ENCODE peak calls at places on chromosome 3, in five cellular contexts. I is T-cell, P is T-helper 1 cell, B is GM04504, S is NCI-H1930. A is an unnamed sample.

GRCh38 chr3:141255864-141256263 is 24.2 kb downstream of the PXYLP1 start:
- DNase-seq in P (peak; percentile 22), B (no peak), I (peak; percentile 48), S (no peak), A (peak; percentile 42)

GRCh38 chr3:50246517-50246954 is 10.5 kb downstream of the GNAI2 start:
- DNase-seq in S (no peak), I (peak; percentile 78), B (peak; percentile 88), P (peak; percentile 72), A (peak; percentile 78)

GRCh38 chr3:108477511-108478147 is 32.8 kb downstream of the MYH15 start:
- DNase-seq in P (peak; percentile 40), S (peak; percentile 8), B (no peak), I (peak; percentile 51), A (peak; percentile 36)

GRCh38 chr3:130342821-130343661 is 2.4 kb upstream of the COL6A5 start:
- DNase-seq in I (no peak), S (no peak), B (no peak), P (no peak), A (no peak)

GRCh38 chr3:18099611-18100010 is 325.5 kb downstream of the SATB1 start:
- DNase-seq in I (no peak), S (no peak), B (no peak), P (no peak), A (no peak)

GRCh38 chr3:195197764-195198423 is 73.1 kb downstream of the XXYLT1 start:
- DNase-seq in I (no peak), P (no peak), B (peak; percentile 72), S (no peak), A (no peak)

GRCh38 chr3:66567066-66567465 is 66.2 kb upstream of the LRIG1 start:
- DNase-seq in P (no peak), S (no peak), I (no peak), B (no peak), A (no peak)

GRCh38 chr3:107450254-107450653 is 72.5 kb upstream of the BBX start:
- DNase-seq in B (no peak), S (no peak), I (no peak), P (no peak), A (no peak)

GRCh38 chr3:173743111-173743510 is 345.6 kb downstream of the NLGN1 start:
- DNase-seq in P (no peak), S (no peak), I (no peak), B (no peak), A (no peak)

GRCh38 chr3:123725652-123726400 is 141.0 kb upstream of the HACD2 start:
- DNase-seq in I (no peak), B (no peak), P (no peak), S (no peak), A (no peak)

GRCh38 chr3:66468016-66468735 is 32.6 kb downstream of the LRIG1 start:
- DNase-seq in S (no peak), B (no peak), P (no peak), I (no peak), A (no peak)

GRCh38 chr3:58008140-58009025 is at the start of gene FLNB:
- DNase-seq in P (peak; percentile 70), B (no peak), I (peak; percentile 84), S (peak; percentile 57), A (peak; percentile 73)

GRCh38 chr3:107737909-107738308 is 215.1 kb downstream of the BBX start:
- DNase-seq in S (no peak), I (no peak), P (no peak), B (no peak), A (no peak)

GRCh38 chr3:24377218-24377993 is 117.2 kb downstream of the THRB start:
- DNase-seq in S (no peak), I (no peak), P (no peak), B (no peak), A (no peak)

GRCh38 chr3:52820741-52821140 is 9.7 kb downstream of the ITIH4 start:
- DNase-seq in P (no peak), B (no peak), I (no peak), S (peak; percentile 5), A (no peak)

GRCh38 chr3:160401301-160402095 is 2.0 kb downstream of the SMC4 start:
- DNase-seq in B (no peak), I (no peak), P (no peak), S (peak; percentile 7), A (no peak)

GRCh38 chr3:65284971-65285370 is 597.2 kb upstream of the ADAMTS9 start:
- DNase-seq in P (no peak), S (no peak), B (no peak), I (no peak), A (no peak)

GRCh38 chr3:32126305-32127015 is 20.0 kb downstream of the GPD1L start:
- DNase-seq in P (no peak), I (no peak), B (no peak), S (no peak), A (no peak)

GRCh38 chr3:94483403-94483802 is 420.5 kb downstream of the NSUN3 start:
- DNase-seq in B (no peak), S (no peak), I (no peak), P (no peak), A (no peak)

GRCh38 chr3:149180057-149180573 is 41.5 kb downstream of the CP start:
- DNase-seq in P (no peak), B (peak; percentile 99), I (no peak), S (no peak), A (no peak)

GRCh38 chr3:143634991-143635390 is 213.3 kb downstream of the SLC9A9 start:
- DNase-seq in P (no peak), I (no peak), S (no peak), B (no peak), A (no peak)

GRCh38 chr3:61443886-61444285 is 117.5 kb upstream of the PTPRG start:
- DNase-seq in S (no peak), B (no peak), P (no peak), I (no peak), A (no peak)

GRCh38 chr3:170128977-170129431 is 52.5 kb downstream of the PHC3 start:
- DNase-seq in I (no peak), S (no peak), P (no peak), B (no peak), A (no peak)

GRCh38 chr3:13705051-13705450 is 156.1 kb downstream of the FBLN2 start:
- DNase-seq in S (no peak), B (no peak), P (peak; percentile 4), I (no peak), A (no peak)

A was measured in activated T-helper 2 cell treated with anti-CD3 and anti-CD28 coated beads, Interferon-gamma antibody, Interleukin-2, Interleukin-4, amounts not matched to agents 10 μg/mL and 5 μg/mL and 100 μg/mL, durations not matched to agents 14 hours and 24 hours and 36 hours.